ENCODE peak calls at places on chromosomes 5 and 9, in four cellular contexts. V is hepatocyte, F is MM.1S, J is fibroblast of lung. L is an unnamed sample.

GRCh38 chr5:33489481-33490067 is 48.8 kb downstream of the TARS1 start:
- DNase-seq in V (no peak), J (no peak), F (no peak), L (no peak)

GRCh38 chr5:170154744-170155143 is 49.0 kb downstream of the FOXI1 start:
- DNase-seq in F (no peak), V (no peak), J (no peak), L (peak)

GRCh38 chr5:59036274-59036961 is 453.5 kb downstream of the RAB3C start:
- DNase-seq in V (peak), F (no peak), J (peak), L (no peak)

GRCh38 chr9:94084314-94084713 is at the start of gene PTPDC1:
- DNase-seq in J (peak), F (no peak), V (peak), L (no peak)

GRCh38 chr9:86978986-86979385 is 31.7 kb upstream of the GAS1 start:
- DNase-seq in F (no peak), V (no peak), J (peak), L (no peak)

GRCh38 chr5:55003432-55004065 is 18.2 kb upstream of the ESM1 start:
- DNase-seq in F (no peak), V (no peak), J (no peak), L (no peak)

GRCh38 chr5:59562756-59563389 is 330.7 kb downstream of the PDE4D start:
- DNase-seq in F (peak), J (peak), V (no peak), L (peak)

GRCh38 chr9:116549061-116549664 is 137.9 kb upstream of the TRIM32 start:
- DNase-seq in J (peak), F (no peak), V (peak), L (no peak)

GRCh38 chr5:154713615-154714125 is 41.5 kb upstream of the LARP1 start:
- DNase-seq in J (no peak), V (no peak), F (no peak), L (no peak)

GRCh38 chr5:7519564-7519963 is 123.6 kb downstream of the ADCY2 start:
- DNase-seq in F (no peak), J (no peak), V (no peak), L (no peak)

GRCh38 chr9:124828679-124829669 is 24.3 kb upstream of the WDR38 start:
- DNase-seq in J (no peak), F (no peak), V (no peak), L (no peak)

GRCh38 chr5:59542841-59543825 is 350.4 kb downstream of the PDE4D start:
- DNase-seq in J (peak), F (peak), V (peak), L (no peak)

GRCh38 chr9:21883642-21884041 is 81.2 kb downstream of the MTAP start:
- DNase-seq in F (peak), J (no peak), V (no peak), L (peak)

GRCh38 chr9:135722365-135722764 is 20.4 kb downstream of the KCNT1 start:
- DNase-seq in F (no peak), J (no peak), V (no peak), L (no peak)

GRCh38 chr5:130024006-130024405 is 119.7 kb downstream of the CHSY3 start:
- DNase-seq in F (no peak), J (no peak), V (no peak), L (no peak)

GRCh38 chr5:7866194-7866593 is 2.6 kb downstream of the FASTKD3 start:
- DNase-seq in J (no peak), F (no peak), V (no peak), L (no peak)

GRCh38 chr9:6552033-6552737 is 93.3 kb downstream of the GLDC start:
- DNase-seq in V (no peak), J (peak), F (no peak), L (no peak)

GRCh38 chr5:107542831-107543231 is 127.9 kb downstream of the EFNA5 start:
- DNase-seq in J (peak), F (no peak), V (peak), L (no peak)
- H3K4me3 ChIP-seq in J (no peak), F (no peak), V (no peak), L (no peak)

GRCh38 chr9:34334916-34335315 is 5.5 kb downstream of the NUDT2 start:
- DNase-seq in F (no peak), V (no peak), J (no peak), L (no peak)

GRCh38 chr9:34338664-34339063 is 9.3 kb downstream of the NUDT2 start:
- DNase-seq in V (no peak), J (no peak), F (no peak), L (no peak)

GRCh38 chr9:34334337-34334824 is 5.0 kb downstream of the NUDT2 start:
- DNase-seq in F (no peak), V (no peak), J (peak), L (no peak)

GRCh38 chr9:34335376-34335775 is 6.0 kb downstream of the NUDT2 start:
- DNase-seq in F (no peak), V (no peak), J (no peak), L (no peak)

GRCh38 chr9:34337404-34337803 is 8.0 kb downstream of the NUDT2 start:
- DNase-seq in F (no peak), J (no peak), V (no peak), L (no peak)
- TF ChIP-seq CTCF in F (no peak), J (peak), V (no peak), L (no peak)

GRCh38 chr5:139391570-139392323 is 2.0 kb upstream of the MZB1 start:
- DNase-seq in J (peak), V (no peak), F (peak), L (peak)
- H3K4me3 ChIP-seq in J (no peak), V (no peak), F (peak), L (peak)

GRCh38 chr5:1380011-1380817 is 35.3 kb upstream of the CLPTM1L start:
- DNase-seq in V (peak), F (peak), J (peak), L (peak)
- TF ChIP-seq CTCF in V (peak), F (peak), J (peak), L (peak)